ENCODE peak calls at places on chromosomes 12 and 14, in five cellular contexts. I is bronchial epithelial cell, A is trophoblast cell, Z is fibroblast of lung, M is upper lobe of right lung. L is an unnamed sample.

GRCh38 chr12:47194501-47194900 is 114.7 kb upstream of the AMIGO2 start:
- DNase-seq in I (no peak), M (no peak), A (no peak), Z (no peak), L (no peak)

GRCh38 chr12:34405286-34406227 is 383.3 kb downstream of the ALG10 start:
- DNase-seq in A (no peak), I (no peak), Z (no peak), M (peak; percentile 43), L (peak; percentile 2)

GRCh38 chr14:75011356-75012097 is 8.8 kb downstream of the EIF2B2 start:
- DNase-seq in A (peak; percentile 24), Z (peak; percentile 82), M (no peak), I (peak; percentile 59), L (no peak)

GRCh38 chr12:118035194-118036041 is 18.9 kb downstream of the RFC5 start:
- DNase-seq in M (no peak), I (no peak), Z (peak; percentile 31), A (no peak), L (no peak)

GRCh38 chr12:49086116-49086515 is 8.5 kb downstream of the DHH start:
- DNase-seq in M (no peak), I (no peak), Z (peak; percentile 55), A (no peak), L (no peak)

GRCh38 chr12:27970981-27971489 is 1.5 kb downstream of the PTHLH start:
- DNase-seq in Z (peak; percentile 44), M (no peak), I (peak; percentile 58), A (peak; percentile 90), L (peak; percentile 52)

GRCh38 chr12:107337354-107338095 is 244.2 kb upstream of the CRY1 start:
- DNase-seq in I (peak; percentile 97), M (no peak), A (no peak), Z (peak; percentile 60), L (no peak)

GRCh38 chr14:68718033-68718725 is 74.7 kb downstream of the ZFP36L1 start:
- DNase-seq in A (no peak), I (no peak), M (no peak), Z (no peak), L (peak; percentile 49)

GRCh38 chr12:52175411-52176350 is 16.1 kb downstream of the KRT80 start:
- DNase-seq in A (peak; percentile 24), I (peak; percentile 92), Z (peak; percentile 50), M (no peak), L (no peak)

GRCh38 chr14:104343294-104343625 is 204.9 kb downstream of the KIF26A start:
- DNase-seq in Z (no peak), M (no peak), A (no peak), I (no peak), L (no peak)

GRCh38 chr12:100141998-100142850 is 450 bp downstream of the BLTP3B start:
- DNase-seq in M (peak; percentile 81), I (no peak), A (peak; percentile 56), Z (no peak), L (peak; percentile 80)

GRCh38 chr14:55309761-55310365 is 38.6 kb downstream of the FBXO34 start:
- DNase-seq in M (no peak), Z (peak; percentile 33), I (no peak), A (no peak), L (no peak)

GRCh38 chr12:42589465-42590323 is at the start of gene PRICKLE1:
- DNase-seq in I (no peak), Z (peak; percentile 81), A (peak; percentile 42), M (peak; percentile 75), L (peak; percentile 87)

GRCh38 chr12:69252033-69252432 is 12.7 kb downstream of the CPSF6 start:
- DNase-seq in I (no peak), M (no peak), Z (peak; percentile 29), A (no peak), L (no peak)

GRCh38 chr14:68520637-68521556 is 272.0 kb downstream of the ZFP36L1 start:
- DNase-seq in A (peak; percentile 96), Z (peak; percentile 44), I (peak; percentile 95), M (no peak), L (peak; percentile 68)

GRCh38 chr14:62378057-62378456 is 615.8 kb downstream of the SNAPC1 start:
- DNase-seq in Z (no peak), A (no peak), M (no peak), I (no peak), L (no peak)

GRCh38 chr12:88958153-88958552 is 377.9 kb upstream of the KITLG start:
- DNase-seq in Z (no peak), A (no peak), I (no peak), M (no peak), L (no peak)

GRCh38 chr12:94706250-94706661 is 55.9 kb upstream of the TMCC3 start:
- DNase-seq in M (no peak), I (peak; percentile 86), A (no peak), Z (no peak), L (no peak)

GRCh38 chr14:72646861-72647528 is 246.9 kb downstream of the DPF3 start:
- DNase-seq in I (no peak), A (no peak), M (no peak), Z (peak; percentile 91), L (no peak)

GRCh38 chr14:36254020-36254614 is 66.3 kb downstream of the MBIP start:
- DNase-seq in A (peak; percentile 43), Z (peak; percentile 12), I (peak; percentile 25), M (no peak), L (no peak)

GRCh38 chr14:23373041-23373440 is 432 bp downstream of the IL25 start:
- DNase-seq in A (no peak), Z (no peak), I (no peak), M (no peak), L (no peak)

GRCh38 chr14:37819155-37820015 is 224.0 kb downstream of the TTC6 start:
- DNase-seq in A (no peak), I (peak; percentile 87), Z (peak; percentile 79), M (no peak), L (no peak)

GRCh38 chr12:15274561-15274967 is 47.7 kb upstream of the PTPRO start:
- DNase-seq in Z (no peak), M (no peak), I (peak; percentile 92), A (no peak), L (no peak)

GRCh38 chr14:80465541-80466220 is 254.4 kb upstream of the DIO2 start:
- DNase-seq in I (no peak), M (no peak), A (no peak), Z (no peak), L (no peak)

GRCh38 chr14:36944307-36945010 is 227.9 kb downstream of the SLC25A21 start:
- DNase-seq in M (no peak), Z (peak; percentile 51), I (peak; percentile 82), A (no peak), L (no peak)

GRCh38 chr14:60777856-60778578 is 43.5 kb downstream of the MNAT1 start:
- DNase-seq in A (no peak), Z (peak; percentile 97), I (peak; percentile 81), M (no peak), L (no peak)

GRCh38 chr12:89829434-89829975 is 120.9 kb upstream of the ATP2B1 start:
- DNase-seq in Z (peak; percentile 9), M (no peak), A (peak; percentile 91), I (no peak), L (no peak)

DNA sequence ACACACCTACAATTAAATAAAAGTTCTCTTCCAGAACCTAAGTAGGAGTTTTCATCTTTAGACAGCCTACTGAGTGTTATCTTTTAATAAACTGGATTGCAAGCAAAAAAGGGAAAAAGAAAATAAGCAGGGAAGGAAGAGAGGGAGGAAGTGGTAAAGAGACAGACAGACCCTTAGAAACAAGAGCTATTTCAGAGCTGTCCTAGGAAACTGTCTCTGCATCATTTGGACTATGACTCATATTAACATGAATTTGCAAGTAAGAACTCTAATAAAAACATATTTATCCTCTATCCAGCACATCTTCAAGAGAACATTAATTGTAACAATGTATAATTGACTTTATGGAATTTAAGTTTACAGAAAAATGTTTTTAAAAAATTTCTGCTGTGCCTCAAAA is 438.8 kb upstream of the USP15 start:
- DNase-seq in I (peak; percentile 22), M (no peak), A (no peak), Z (no peak), L (no peak)
- H3K4me3 ChIP-seq in I (no peak overlapping the region), M (no peak overlapping the region), A (no peak overlapping the region), Z (no peak overlapping the region), L (no peak overlapping the region)

DNA sequence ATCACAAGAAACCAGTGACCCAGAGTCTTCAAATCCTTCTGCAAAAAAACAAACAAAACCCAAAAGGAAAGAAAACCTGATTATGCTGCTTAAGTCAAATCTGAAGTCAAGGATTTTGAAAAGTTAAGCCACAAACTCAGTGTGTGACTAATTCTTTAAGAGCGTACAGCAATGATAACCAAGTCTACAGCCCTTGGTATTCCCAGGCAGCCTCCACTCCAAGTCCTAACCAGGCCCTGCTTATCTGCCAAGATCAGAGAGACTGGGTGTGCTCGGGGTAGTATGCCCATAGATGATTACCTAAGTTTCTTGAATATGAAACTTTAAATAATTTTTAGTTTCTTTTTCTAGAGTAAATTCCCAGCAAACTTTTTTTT is 13.1 kb downstream of the PGAM5 start:
- DNase-seq in A (no peak), M (no peak), I (no peak), Z (peak; percentile 86), L (no peak)
- H3K36me3 ChIP-seq in A (peaks cover 80% of the 10 kb centered on the region), M (peaks cover 95% of the 10 kb centered on the region), I (peaks cover 42% of the 10 kb centered on the region), Z (peaks cover 49% of the 10 kb centered on the region), L (peaks cover 40% of the 10 kb centered on the region)

GRCh38 chr12:3922033-3922432 is 48.8 kb upstream of the PARP11 start:
- DNase-seq in A (no peak), Z (no peak), M (no peak), I (no peak), L (no peak)

GRCh38 chr12:3924761-3925160 is 51.6 kb upstream of the PARP11 start:
- DNase-seq in Z (no peak), A (no peak), I (no peak), M (no peak), L (no peak)

GRCh38 chr12:3928538-3929220 is 55.5 kb upstream of the PARP11 start:
- DNase-seq in A (no peak), M (no peak), Z (no peak), I (no peak), L (no peak)

GRCh38 chr12:3921526-3921925 is 48.3 kb upstream of the PARP11 start:
- DNase-seq in I (no peak), A (no peak), M (no peak), Z (no peak), L (no peak)

GRCh38 chr12:3925621-3926020 is 52.4 kb upstream of the PARP11 start:
- DNase-seq in A (no peak), Z (no peak), M (no peak), I (no peak), L (no peak)
- H3K27me3 ChIP-seq in A (no peaks in the 10 kb centered on the region), Z (peaks cover 3% of the 10 kb centered on the region), M (peaks cover 36% of the 10 kb centered on the region), I (peaks cover 2% of the 10 kb centered on the region), L (peaks cover 4% of the 10 kb centered on the region)

GRCh38 chr12:51055060-51055459 is 6.9 kb downstream of the LETMD1 start:
- DNase-seq in I (no peak), A (peak; percentile 34), Z (no peak), M (no peak), L (no peak)

GRCh38 chr12:51048601-51049369 is 658 bp downstream of the LETMD1 start:
- DNase-seq in I (no peak), Z (no peak), A (peak; percentile 59), M (no peak), L (no peak)

GRCh38 chr12:51047655-51048540 is at the start of gene LETMD1:
- DNase-seq in A (peak; percentile 99), Z (peak; percentile 98), M (peak; percentile 94), I (peak; percentile 99), L (peak; percentile 94)

GRCh38 chr12:51051787-51052186 is 3.7 kb downstream of the LETMD1 start:
- DNase-seq in I (no peak), A (no peak), Z (no peak), M (no peak), L (no peak)

DNA sequence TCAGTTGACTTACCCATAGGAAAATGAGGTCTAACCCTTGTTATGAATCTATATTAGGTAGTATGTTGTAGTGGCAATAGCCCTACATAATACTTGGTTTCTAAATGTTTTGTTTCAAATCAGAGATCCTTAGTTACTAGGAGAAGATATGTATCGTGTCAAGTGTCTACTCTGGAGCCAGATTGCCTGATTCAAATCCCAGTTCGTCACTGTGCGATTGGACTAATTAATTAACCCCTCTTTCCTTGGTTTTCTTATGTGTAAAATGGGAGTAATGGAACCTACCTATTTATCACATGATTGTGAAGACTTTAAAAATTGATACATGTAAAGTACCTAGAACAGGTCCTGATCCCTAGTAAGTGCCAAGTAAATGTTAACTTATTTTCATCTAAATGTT is 1.4 kb downstream of the LETMD1 start:
- DNase-seq in M (no peak), Z (no peak), I (no peak), A (no peak), L (no peak)
- H3K4me3 ChIP-seq in M (peak overlapping the region; percentile 85), Z (peak overlapping the region; percentile 86), I (no peak overlapping the region), A (no peak overlapping the region), L (no peak overlapping the region)